ENCODE peak calls at places on chromosomes 11 and 22, in six cellular contexts. D is left ventricle myocardium inferior; L is heart right ventricle; F is CD8-positive, alpha-beta T cell; A is adrenal gland; C is pancreas. I is an unnamed sample.

GRCh38 chr11:126489791-126490190 is 134.3 kb downstream of the ST3GAL4 start:
- DNase-seq in L (no peak), D (no peak), F (no peak), C (no peak), A (no peak), I (no peak)

GRCh38 chr22:37566329-37566837 is 6.1 kb downstream of the CDC42EP1 start:
- DNase-seq in D (no peak), L (no peak), A (no peak), C (peak; percentile 67), F (peak; percentile 51), I (peak; percentile 58)

GRCh38 chr11:127474735-127475134 is 474.2 kb upstream of the KIRREL3 start:
- DNase-seq in A (no peak), D (no peak), C (no peak), L (no peak), F (no peak), I (no peak)

GRCh38 chr11:130705670-130706421 is 210.4 kb downstream of the SNX19 start:
- DNase-seq in C (no peak), A (no peak), D (no peak), F (no peak), L (no peak), I (no peak)

GRCh38 chr11:117259417-117259816 is 26.9 kb downstream of the RNF214 start:
- DNase-seq in A (no peak), C (no peak), F (no peak), D (no peak), L (no peak), I (no peak)

GRCh38 chr11:77322926-77323590 is 21.6 kb upstream of the GDPD4 start:
- DNase-seq in F (no peak), D (no peak), L (no peak), C (no peak), A (no peak), I (no peak)

GRCh38 chr11:132941024-132941646 is 591.2 kb downstream of the OPCML start:
- DNase-seq in A (no peak), D (no peak), L (no peak), F (no peak), C (no peak), I (peak; percentile 19)

GRCh38 chr11:24592342-24592741 is 95.5 kb downstream of the LUZP2 start:
- DNase-seq in A (no peak), D (no peak), F (no peak), C (no peak), L (no peak), I (no peak)

GRCh38 chr11:125952973-125953372 is 7.1 kb downstream of the VSIG10L2 start:
- DNase-seq in A (peak; percentile 75), F (no peak), D (peak; percentile 63), C (no peak), L (peak; percentile 64), I (peak; percentile 37)

GRCh38 chr11:78646564-78647185 is 72.0 kb upstream of the NARS2 start:
- DNase-seq in D (no peak), C (peak; percentile 72), A (peak; percentile 82), L (no peak), F (peak; percentile 51), I (peak; percentile 40)

GRCh38 chr11:113118104-113118503 is 156.9 kb downstream of the NCAM1 start:
- DNase-seq in D (no peak), F (no peak), C (no peak), L (no peak), A (no peak), I (no peak)

GRCh38 chr11:126548576-126549272 is 193.2 kb downstream of the ST3GAL4 start:
- DNase-seq in L (no peak), D (no peak), F (no peak), A (no peak), C (no peak), I (no peak)

GRCh38 chr22:43521716-43522115 is 109.9 kb downstream of the MPPED1 start:
- DNase-seq in D (no peak), A (no peak), F (no peak), L (no peak), C (no peak), I (no peak)

GRCh38 chr11:75553182-75553581 is 8.9 kb upstream of the SERPINH1 start:
- DNase-seq in D (no peak), C (no peak), A (no peak), F (no peak), L (no peak), I (no peak)

GRCh38 chr22:19203839-19204238 is 25.3 kb upstream of the SLC25A1 start:
- DNase-seq in F (no peak), L (no peak), C (no peak), A (no peak), D (no peak), I (no peak)

GRCh38 chr22:46367707-46368191 is 32.2 kb downstream of the TRMU start:
- DNase-seq in L (peak; percentile 78), A (peak; percentile 85), C (peak; percentile 93), F (peak; percentile 69), D (peak; percentile 50), I (peak; percentile 91)

GRCh38 chr11:46414466-46414796 is 22.9 kb upstream of the CHRM4 start:
- DNase-seq in F (no peak), A (no peak), D (no peak), C (no peak), L (no peak), I (no peak)

GRCh38 chr11:68120212-68121066 is 749 bp downstream of the CHKA start:
- DNase-seq in C (peak; percentile 83), F (peak; percentile 42), L (peak; percentile 56), D (peak; percentile 52), A (peak; percentile 81), I (peak; percentile 81)

GRCh38 chr11:133955091-133955846 is 1.5 kb downstream of the IGSF9B start:
- DNase-seq in D (peak; percentile 79), C (no peak), F (peak; percentile 44), L (peak; percentile 74), A (peak; percentile 85), I (no peak)

GRCh38 chr22:23054531-23055257 is 15.6 kb upstream of the GNAZ start:
- DNase-seq in D (no peak), L (no peak), A (peak; percentile 25), F (peak; percentile 1), C (peak; percentile 6), I (no peak)

GRCh38 chr22:45831394-45831793 is 145.6 kb downstream of the WNT7B start:
- DNase-seq in D (no peak), A (no peak), C (no peak), L (no peak), F (no peak), I (no peak)

DNA sequence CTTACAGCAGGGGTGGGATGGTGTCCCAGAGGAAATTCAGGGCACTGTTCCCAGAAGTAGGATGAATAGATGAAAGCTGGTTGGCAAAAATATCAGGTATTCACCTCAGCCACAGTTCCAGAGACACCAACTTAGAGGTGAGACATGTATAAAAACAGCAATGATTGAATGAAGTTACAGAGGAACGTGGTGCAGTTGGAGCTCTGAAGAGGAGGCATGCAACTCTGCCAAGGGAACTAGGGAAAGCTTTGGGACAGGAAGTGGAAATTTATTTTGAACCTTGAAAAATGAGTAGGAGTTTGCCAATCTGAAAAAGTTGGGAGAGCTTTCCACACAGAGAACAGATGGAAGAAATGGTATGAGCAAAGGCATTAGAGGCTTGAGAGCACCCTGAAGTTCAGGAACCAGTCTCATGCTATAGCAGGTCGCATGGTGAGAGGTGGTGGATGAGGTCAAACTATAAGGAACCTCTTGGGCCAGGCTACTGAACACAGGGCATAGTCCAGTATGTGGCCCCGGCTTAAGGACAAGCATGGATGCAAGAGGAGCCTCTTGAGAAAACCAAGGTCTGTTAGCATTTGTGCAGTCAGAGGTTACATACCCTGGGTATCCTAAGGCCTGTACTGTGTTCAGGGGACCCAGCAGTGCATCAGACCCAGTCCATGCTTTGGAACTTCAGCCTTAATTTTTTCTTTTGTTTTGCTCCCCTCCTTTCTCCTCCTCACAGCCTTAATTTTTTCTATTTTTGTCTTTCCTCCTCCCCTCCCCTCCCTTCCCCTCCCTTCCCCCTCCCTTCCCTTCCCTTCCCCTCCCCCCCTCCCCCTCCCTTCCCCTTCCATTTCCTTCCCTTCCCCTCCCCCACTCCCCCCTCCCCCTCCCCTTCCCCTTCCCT is 17.5 kb downstream of the PLEKHB1 start:
- DNase-seq in A (peak; percentile 45), L (no peak), F (no peak), C (no peak), D (no peak), I (no peak)
- H3K4me1 ChIP-seq in A (peaks cover 19% of the 10 kb centered on the region), L (peaks cover 43% of the 10 kb centered on the region), F (peaks cover 8% of the 10 kb centered on the region), C (no peaks in the 10 kb centered on the region), D (peaks cover 32% of the 10 kb centered on the region), I (peaks cover 10% of the 10 kb centered on the region)

GRCh38 chr11:35143509-35144102 is 4.6 kb downstream of the CD44 start:
- DNase-seq in F (no peak), C (no peak), D (no peak), L (no peak), A (no peak), I (no peak)
- H3K4me3 ChIP-seq in F (peak overlapping the region; percentile 46), C (peak overlapping the region; percentile 92), D (no peak overlapping the region), L (no peak overlapping the region), A (no peak overlapping the region), I (no peak overlapping the region)

GRCh38 chr11:121412000-121412587 is 40.0 kb upstream of the SORL1 start:
- DNase-seq in F (no peak), C (no peak), D (no peak), A (no peak), L (no peak), I (no peak)

GRCh38 chr11:121408830-121409229 is 43.3 kb upstream of the SORL1 start:
- DNase-seq in L (no peak), C (no peak), A (no peak), F (no peak), D (no peak), I (no peak)

GRCh38 chr11:121406291-121406690 is 45.8 kb upstream of the SORL1 start:
- DNase-seq in C (no peak), L (no peak), F (no peak), A (no peak), D (no peak), I (no peak)
- TF ChIP-seq CTCF in C (no peak), L (no peak), F (no peak), A (no peak), D (no peak), I (no peak)

GRCh38 chr11:81700061-81700460 is 1033.6 kb downstream of the FAM181B start:
- DNase-seq in C (no peak), D (no peak), A (no peak), F (no peak), L (no peak), I (no peak)
- H3K4me1 ChIP-seq in C (no peaks in the 10 kb centered on the region), D (no peaks in the 10 kb centered on the region), A (no peaks in the 10 kb centered on the region), F (no peaks in the 10 kb centered on the region), L (no peaks in the 10 kb centered on the region), I (no peaks in the 10 kb centered on the region)

DNA sequence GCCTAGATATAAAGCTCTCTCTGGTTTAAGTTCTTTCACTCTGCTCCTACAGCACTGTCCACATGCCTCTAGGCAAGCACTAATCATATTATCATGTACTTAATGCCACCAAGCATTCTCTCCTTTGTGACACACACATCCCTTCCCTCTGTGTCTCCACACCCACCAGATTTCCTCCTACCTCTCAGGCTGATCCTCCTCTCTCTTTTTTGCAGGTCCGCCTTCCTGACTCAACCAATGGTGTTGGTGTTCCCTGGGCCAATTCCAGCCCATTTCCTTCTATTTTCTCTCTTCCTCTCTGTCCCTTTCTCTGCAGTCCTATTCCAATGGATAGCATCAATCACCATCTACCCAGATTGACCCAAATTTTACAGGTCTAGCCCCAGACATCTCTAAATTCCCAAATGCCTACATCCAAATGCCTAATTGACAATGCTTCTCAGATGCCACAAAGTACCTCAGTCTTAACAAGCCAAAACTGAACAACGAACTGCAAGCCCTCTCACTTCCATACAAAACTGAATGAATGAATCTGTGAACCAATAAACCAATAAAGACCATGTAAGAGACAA is 504 bp upstream of the ZNF215 start:
- DNase-seq in D (no peak), A (no peak), L (no peak), C (no peak), F (no peak), I (no peak)
- H3K4me3 ChIP-seq in D (peak overlapping the region; percentile 76), A (no peak overlapping the region), L (no peak overlapping the region), C (peak overlapping the region; percentile 68), F (no peak overlapping the region), I (peak overlapping the region; percentile 73)

I was measured in mucosa of descending colon.